ENCODE peak calls at places on chromosomes 12 and 14, in six cellular contexts. O is NCI-H1694 treated with DMSO at 0.1 percent for 48 hours; D is NCI-H460; L is activated naive CD4-positive, alpha-beta T cell treated with anti-CD3 and anti-CD28 coated beads for 36 hours; X is AG04450; R is AG09309. M is an unnamed sample.

GRCh38 chr14:68627868-68628604 is 164.8 kb downstream of the ZFP36L1 start:
- DNase-seq in O (no peak), D (no peak), L (peak; percentile 43), X (no peak), R (no peak), M (peak; percentile 52)

GRCh38 chr12:57816001-57816854 is 2.3 kb downstream of the AVIL start:
- DNase-seq in O (no peak), D (no peak), L (no peak), X (no peak), R (no peak), M (no peak)

GRCh38 chr12:71664411-71665108 is 459 bp downstream of the THAP2 start:
- DNase-seq in O (no peak), D (no peak), L (no peak), X (no peak), R (no peak), M (no peak)

GRCh38 chr12:77855548-77855947 is 24.9 kb downstream of the NAV3 start:
- DNase-seq in O (no peak), D (no peak), L (no peak), X (no peak), R (no peak), M (no peak)

GRCh38 chr14:99038401-99038800 is 233.6 kb downstream of the BCL11B start:
- DNase-seq in O (no peak), D (no peak), L (no peak), X (no peak), R (no peak), M (no peak)

GRCh38 chr14:45089813-45090212 is 5.9 kb downstream of the PRPF39 start:
- DNase-seq in O (no peak), D (peak; percentile 74), L (peak; percentile 44), X (no peak), R (no peak), M (no peak)

GRCh38 chr12:94659531-94659930 is 9.2 kb upstream of the TMCC3 start:
- DNase-seq in O (no peak), D (no peak), L (no peak), X (no peak), R (no peak), M (no peak)

GRCh38 chr14:24861083-24861630 is 188.8 kb downstream of the STXBP6 start:
- DNase-seq in O (no peak), D (peak; percentile 7), L (no peak), X (no peak), R (no peak), M (no peak)

GRCh38 chr14:101235042-101235871 is 326.0 kb upstream of the DIO3 start:
- DNase-seq in O (peak; percentile 16), D (peak; percentile 65), L (peak; percentile 52), X (no peak), R (no peak), M (peak; percentile 48)